ENCODE peak calls at places on chromosomes 2 and 18, in six cellular contexts. A is fibroblast of lung, V is T-helper 17 cell, O is NCI-H748 treated with DMSO at 0.1 percent for 48 hours, E is lower lobe of right lung, P is NCI-H1417. Q is an unnamed sample.
A peak's percentile ranks its signal among the peaks of the same experiment; 100 is the strongest.

GRCh38 chr2:239001794-239002193 is 153.9 kb downstream of the TWIST2 start:
- DNase-seq in A (no peak), V (no peak), O (no peak), E (no peak), P (no peak), Q (no peak)

GRCh38 chr2:86417961-86418360 is 23.2 kb upstream of the KDM3A start:
- DNase-seq in A (no peak), V (no peak), O (no peak), E (no peak), P (no peak), Q (no peak)

GRCh38 chr2:109225170-109225775 is 96.3 kb downstream of the SH3RF3 start:
- DNase-seq in A (no peak), V (no peak), O (no peak), E (no peak), P (no peak), Q (no peak)

GRCh38 chr2:27966466-27966865 is 75.9 kb downstream of the BABAM2 start:
- DNase-seq in A (peak; percentile 80), V (no peak), O (no peak), E (no peak), P (no peak), Q (no peak)

GRCh38 chr18:23888880-23889279 is 125.7 kb upstream of the TTC39C start:
- DNase-seq in A (no peak), V (no peak), O (peak; percentile 22), E (no peak), P (peak; percentile 9), Q (no peak)

GRCh38 chr2:158213743-158214142 is 112.1 kb downstream of the UPP2 start:
- DNase-seq in A (no peak), V (no peak), O (no peak), E (no peak), P (no peak), Q (no peak)

GRCh38 chr2:37625781-37626548 is 45.5 kb downstream of the CDC42EP3 start:
- DNase-seq in A (peak; percentile 41), V (peak; percentile 45), O (no peak), E (no peak), P (peak; percentile 28), Q (no peak)

GRCh38 chr2:112709703-112710102 is 11.1 kb upstream of the NT5DC4 start:
- DNase-seq in A (no peak), V (no peak), O (no peak), E (no peak), P (no peak), Q (no peak)

GRCh38 chr2:156077041-156077735 is 255.3 kb downstream of the NR4A2 start:
- DNase-seq in A (no peak), V (no peak), O (no peak), E (no peak), P (no peak), Q (no peak)

GRCh38 chr18:12245793-12246135 is 8.4 kb upstream of the CIDEA start:
- DNase-seq in A (no peak), V (no peak), O (no peak), E (no peak), P (no peak), Q (no peak)

Q was measured in upper lobe of left lung.